ENCODE peak calls at places on chromosomes 11 and 22, in five cellular contexts. J is RCC 7860, U is cardiac fibroblast, C is fibroblast of mammary gland, K is cardiac muscle cell. V is an unnamed sample.

GRCh38 chr22:43423046-43423445 is 11.2 kb downstream of the MPPED1 start:
- DNase-seq in J (no peak), U (no peak), K (no peak), C (no peak), V (no peak)

GRCh38 chr11:63639195-63639832 is 25.1 kb upstream of the PLAAT3 start:
- DNase-seq in U (peak; percentile 55), K (peak; percentile 50), J (no peak), C (peak; percentile 56), V (peak; percentile 38)

GRCh38 chr22:47862394-47862793 is 1099.9 kb downstream of the TBC1D22A start:
- DNase-seq in C (no peak), U (no peak), K (no peak), J (no peak), V (no peak)

GRCh38 chr11:79708319-79708928 is 267.6 kb upstream of the TENM4 start:
- DNase-seq in C (peak; percentile 34), U (peak; percentile 32), K (peak; percentile 41), J (peak; percentile 45), V (peak; percentile 48)

GRCh38 chr11:95147364-95147905 is 57.8 kb downstream of the ENDOD1 start:
- DNase-seq in K (peak; percentile 96), C (peak; percentile 92), U (peak; percentile 86), J (peak; percentile 71), V (peak; percentile 87)

GRCh38 chr11:125499563-125499962 is 3.5 kb upstream of the FEZ1 start:
- DNase-seq in K (no peak), J (no peak), U (no peak), C (no peak), V (no peak)

GRCh38 chr22:26597026-26597425 is 7.1 kb upstream of the TPST2 start:
- DNase-seq in U (no peak), J (no peak), C (no peak), K (no peak), V (no peak)

GRCh38 chr22:49959782-49960158 is 802 bp upstream of the PIM3 start:
- DNase-seq in K (peak; percentile 30), C (peak; percentile 51), U (peak; percentile 49), J (peak; percentile 85), V (no peak)

GRCh38 chr11:66545701-66546367 is at the start of gene ZDHHC24:
- DNase-seq in J (peak; percentile 92), C (peak; percentile 95), U (peak; percentile 98), K (peak; percentile 99), V (peak; percentile 99)

GRCh38 chr22:43988116-43988817 is 33.0 kb downstream of the SAMM50 start:
- DNase-seq in J (no peak), C (no peak), U (no peak), K (no peak), V (no peak)

GRCh38 chr22:35835998-35836691 is 118.5 kb downstream of the APOL5 start:
- DNase-seq in U (peak; percentile 85), K (peak; percentile 91), J (peak; percentile 82), C (peak; percentile 96), V (peak; percentile 84)

GRCh38 chr11:108253176-108253575 is 30.3 kb downstream of the ATM start:
- DNase-seq in C (peak; percentile 36), J (no peak), U (peak; percentile 41), K (no peak), V (no peak)

GRCh38 chr22:46998346-46998745 is 235.9 kb downstream of the TBC1D22A start:
- DNase-seq in J (no peak), K (no peak), U (no peak), C (no peak), V (no peak)

V was measured in AG08395.